ENCODE peak calls at places on chromosomes 5 and 9, in six cellular contexts. T, K, X, I, E and M are unnamed samples.

GRCh38 chr9:12817702-12818101 is 42.9 kb downstream of the LURAP1L start:
- DNase-seq in I (peak; percentile 11), K (peak; percentile 72), X (peak; percentile 59), T (peak; percentile 88), E (no peak), M (peak; percentile 63)

GRCh38 chr9:95074632-95075269 is 242.8 kb downstream of the FANCC start:
- DNase-seq in T (no peak), X (no peak), I (no peak), K (peak; percentile 50), E (no peak), M (no peak)

GRCh38 chr9:120369608-120370220 is 210.3 kb downstream of the CDK5RAP2 start:
- DNase-seq in E (no peak), K (no peak), T (no peak), I (no peak), X (no peak), M (no peak)

GRCh38 chr9:125942111-125942510 is 194.9 kb downstream of the PBX3 start:
- DNase-seq in K (no peak), E (no peak), T (no peak), X (no peak), I (no peak), M (no peak)

GRCh38 chr5:179759961-179760541 is 27.4 kb downstream of the MAML1 start:
- DNase-seq in K (no peak), E (no peak), I (no peak), T (no peak), X (no peak), M (no peak)

GRCh38 chr9:114029311-114030170 is 48.6 kb downstream of the AMBP start:
- DNase-seq in K (peak; percentile 15), X (peak; percentile 25), I (no peak), T (no peak), E (no peak), M (no peak)

GRCh38 chr5:88509403-88509802 is 240.8 kb upstream of the TMEM161B start:
- DNase-seq in K (no peak), I (no peak), E (peak; percentile 30), T (no peak), X (no peak), M (no peak)

GRCh38 chr9:97811534-97812246 is 41.3 kb upstream of the FOXE1 start:
- DNase-seq in E (no peak), X (peak; percentile 44), T (no peak), K (no peak), I (no peak), M (no peak)

GRCh38 chr5:133233616-133234015 is 181.8 kb downstream of the HSPA4 start:
- DNase-seq in K (no peak), I (no peak), X (no peak), T (no peak), E (no peak), M (no peak)

DNA sequence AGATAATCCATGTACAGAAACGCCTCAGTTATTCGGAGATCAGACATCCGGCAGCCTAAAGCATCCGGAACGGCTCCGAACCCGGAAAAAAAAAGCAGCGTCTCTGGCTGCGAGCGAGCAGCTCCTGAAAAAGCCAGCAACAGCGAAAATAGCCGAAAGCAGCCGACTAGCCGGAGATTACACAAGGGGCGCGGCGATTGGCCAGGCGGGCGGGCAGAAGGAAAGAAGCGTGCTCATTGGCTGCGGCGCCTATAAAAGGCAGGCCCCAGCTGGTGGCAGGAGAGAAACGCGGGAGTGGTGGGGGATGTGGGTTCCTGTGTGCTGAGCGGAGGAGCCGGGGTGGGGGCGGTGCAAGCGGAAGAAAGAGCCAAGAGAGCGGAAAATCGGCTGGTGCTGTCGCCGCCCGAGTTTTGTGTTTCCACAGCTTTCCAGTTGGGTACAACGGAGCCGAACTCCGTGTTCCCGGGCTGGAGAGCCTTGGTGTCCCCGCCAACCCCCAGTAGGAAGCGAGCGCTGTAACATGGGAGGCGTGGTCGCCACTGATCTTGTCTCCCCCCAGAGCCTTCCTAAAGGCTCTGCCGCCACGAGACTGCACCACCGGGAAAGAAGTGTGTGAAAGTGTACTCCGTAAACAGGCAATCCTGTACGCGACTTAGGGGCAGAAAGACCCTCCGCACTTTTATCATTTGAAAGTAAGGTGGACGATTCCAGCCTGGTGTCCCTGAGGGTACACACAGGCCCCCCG is at the start of gene ARL15:
- DNase-seq in E (peak; percentile 97), I (peak; percentile 98), K (peak; percentile 99), X (peak; percentile 99), T (peak; percentile 100), M (peak; percentile 99)
- TF ChIP-seq CTCF in E (no peak), I (no peak), K (no peak), X (no peak), T (no peak), M (no peak)

GRCh38 chr5:78547731-78548189 is 100.8 kb downstream of the LHFPL2 start:
- DNase-seq in T (peak; percentile 91), E (no peak), X (no peak), K (peak; percentile 56), I (peak; percentile 84), M (peak; percentile 52)
- H3K4me1 ChIP-seq in T (peaks cover 7% of the 10 kb centered on the region), E (peaks cover 55% of the 10 kb centered on the region), X (peaks cover 15% of the 10 kb centered on the region), K (no peaks in the 10 kb centered on the region), I (peaks cover 68% of the 10 kb centered on the region), M (no peaks in the 10 kb centered on the region)

GRCh38 chr9:21504113-21504512 is 22.0 kb upstream of the IFNE start:
- DNase-seq in X (no peak), K (no peak), I (no peak), E (no peak), T (no peak), M (no peak)
- TF ChIP-seq CTCF in X (no peak), K (no peak), I (no peak), E (no peak), T (no peak), M (no peak)

GRCh38 chr5:156929366-156929948 is 33.6 kb downstream of the TIMD4 start:
- DNase-seq in I (no peak), X (no peak), E (no peak), K (no peak), T (no peak), M (no peak)
- H3K4me1 ChIP-seq in I (no peaks in the 10 kb centered on the region), X (no peaks in the 10 kb centered on the region), E (peaks cover 6% of the 10 kb centered on the region), K (no peaks in the 10 kb centered on the region), T (no peaks in the 10 kb centered on the region), M (no peaks in the 10 kb centered on the region)

DNA sequence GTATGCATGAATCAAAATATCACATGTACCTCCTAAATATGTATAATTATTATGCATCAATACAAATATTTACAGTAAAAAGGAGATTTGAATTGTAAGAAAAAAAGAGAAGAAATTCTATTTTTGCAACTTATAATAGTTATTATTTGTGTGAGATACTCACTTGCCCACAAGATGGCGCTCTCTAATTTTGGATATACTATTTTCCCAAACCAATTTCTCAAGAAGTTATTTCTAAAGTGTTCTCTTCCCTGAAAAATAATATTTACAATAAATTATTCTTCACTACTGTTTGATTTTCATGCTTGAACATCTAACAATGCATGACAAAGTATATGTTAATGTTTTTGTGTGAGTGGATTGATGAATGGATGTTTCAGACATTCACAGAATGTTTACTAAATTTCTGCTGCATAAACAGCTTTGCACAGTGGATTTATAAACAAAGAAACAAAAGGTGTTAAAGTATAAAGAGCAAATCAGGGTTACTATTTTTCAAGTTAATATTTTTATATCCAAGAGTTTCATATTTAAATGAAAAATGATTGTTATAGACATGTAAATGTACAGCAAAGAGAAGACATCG is 503.4 kb downstream of the PDE4D start:
- DNase-seq in K (peak; percentile 32), I (no peak), X (no peak), E (peak; percentile 66), T (no peak), M (no peak)
- TF ChIP-seq CTCF in K (peak; percentile 62), I (peak; percentile 72), X (peak; percentile 6), E (peak; percentile 52), T (peak; percentile 61), M (peak; percentile 46)